ENCODE peak calls at places on chromosomes 4 and X, in five cellular contexts. F is pancreas, X is A549, D is IMR-90, J is GM23248. P is an unnamed sample.

GRCh38 chr4:147498031-147498700 is 17.3 kb downstream of the EDNRA start:
- DNase-seq in F (no peak), X (no peak), D (peak), J (peak), P (peak)

GRCh38 chr4:1047976-1048780 is 36.8 kb downstream of the FGFRL1 start:
- DNase-seq in F (peak), X (no peak), D (no peak), J (no peak), P (no peak)

GRCh38 chr4:138390286-138390685 is 148.1 kb upstream of the SLC7A11 start:
- DNase-seq in F (no peak), X (peak), D (peak), J (peak), P (peak)

GRCh38 chr4:102781570-102781969 is 20.8 kb upstream of the MANBA start:
- DNase-seq in F (no peak), X (no peak), D (no peak), J (no peak), P (no peak)

GRCh38 chr4:87050596-87050995 is 115.8 kb downstream of the AFF1 start:
- DNase-seq in F (no peak), X (no peak), D (no peak), J (no peak), P (no peak)

GRCh38 chr4:79178770-79179169 is 147.1 kb downstream of the NAA11 start:
- DNase-seq in F (no peak), X (no peak), D (no peak), J (no peak), P (no peak)

GRCh38 chr4:78059524-78059889 is 2.4 kb downstream of the FRAS1 start:
- DNase-seq in F (peak), X (peak), D (peak), J (peak), P (peak)

GRCh38 chr4:72553540-72553939 is 15.5 kb downstream of the ADAMTS3 start:
- DNase-seq in F (no peak), X (no peak), D (no peak), J (no peak), P (no peak)

GRCh38 chr4:115279300-115279699 is 165.9 kb upstream of the NDST4 start:
- DNase-seq in F (no peak), X (no peak), D (no peak), J (no peak), P (no peak)

GRCh38 chr4:189861101-189861500 is 79.6 kb upstream of the FRG1 start:
- DNase-seq in F (no peak), X (no peak), D (no peak), J (no peak), P (no peak)

GRCh38 chr4:47122592-47123291 is 91.4 kb downstream of the GABRB1 start:
- DNase-seq in F (no peak), X (peak), D (peak), J (peak), P (peak)

GRCh38 chrX:42237956-42238355 is 314.6 kb upstream of the CASK start:
- DNase-seq in F (no peak), X (no peak), D (peak), J (no peak), P (peak)

GRCh38 chr4:63105839-63106238 is 1303.4 kb downstream of the TECRL start:
- DNase-seq in F (no peak), X (no peak), D (no peak), J (no peak), P (no peak)

GRCh38 chr4:182717788-182718583 is 199.2 kb downstream of the DCTD start:
- DNase-seq in F (no peak), X (no peak), D (no peak), J (no peak), P (no peak)

GRCh38 chr4:64230709-64231310 is 178.4 kb downstream of the TECRL start:
- DNase-seq in F (no peak), X (peak), D (peak), J (peak), P (no peak)

GRCh38 chr4:87068591-87069021 is 133.8 kb downstream of the AFF1 start:
- DNase-seq in F (no peak), X (no peak), D (no peak), J (no peak), P (no peak)

GRCh38 chrX:56219702-56220101 is 12.5 kb upstream of the KLF8 start:
- DNase-seq in F (no peak), X (no peak), D (no peak), J (peak), P (no peak)

GRCh38 chrX:20361081-20361889 is 94.6 kb upstream of the RPS6KA3 start:
- DNase-seq in F (no peak), X (peak), D (peak), J (peak), P (peak)

GRCh38 chr4:185357733-185358440 is 37.8 kb downstream of the LRP2BP start:
- DNase-seq in F (no peak), X (no peak), D (no peak), J (no peak), P (no peak)

GRCh38 chr4:14719053-14719452 is 283.2 kb upstream of the CPEB2 start:
- DNase-seq in F (no peak), X (peak), D (peak), J (peak), P (peak)

GRCh38 chr4:181671672-181672071 is 571.5 kb upstream of the TENM3 start:
- DNase-seq in F (no peak), X (no peak), D (no peak), J (no peak), P (no peak)

GRCh38 chr4:168723020-168723419 is 226.2 kb downstream of the PALLD start:
- DNase-seq in F (no peak), X (no peak), D (peak), J (peak), P (peak)

GRCh38 chr4:22090655-22091350 is 142.2 kb upstream of the KCNIP4 start:
- DNase-seq in F (no peak), X (no peak), D (no peak), J (peak), P (no peak)

GRCh38 chr4:174324246-174324645 is 40.5 kb downstream of the CEP44 start:
- DNase-seq in F (no peak), X (no peak), D (peak), J (peak), P (no peak)

GRCh38 chr4:82643994-82644730 is 82.4 kb upstream of the TMEM150C start:
- DNase-seq in F (no peak), X (peak), D (peak), J (peak), P (peak)

GRCh38 chrX:15475021-15475420 is 18.1 kb downstream of the PIR start:
- DNase-seq in F (no peak), X (no peak), D (no peak), J (peak), P (no peak)

GRCh38 chrX:67543818-67544217 is at the start of gene AR:
- DNase-seq in F (peak), X (peak), D (peak), J (peak), P (peak)

GRCh38 chrX:71107762-71108360 is 1.3 kb upstream of the CXorf65 start:
- DNase-seq in F (no peak), X (no peak), D (no peak), J (no peak), P (no peak)

GRCh38 chr4:173192375-173193162 is 24.0 kb downstream of the GALNT7 start:
- DNase-seq in F (no peak), X (peak), D (no peak), J (no peak), P (no peak)
- H3K4me3 ChIP-seq in F (no peak), X (no peak), D (no peak), J (no peak), P (no peak)

DNA sequence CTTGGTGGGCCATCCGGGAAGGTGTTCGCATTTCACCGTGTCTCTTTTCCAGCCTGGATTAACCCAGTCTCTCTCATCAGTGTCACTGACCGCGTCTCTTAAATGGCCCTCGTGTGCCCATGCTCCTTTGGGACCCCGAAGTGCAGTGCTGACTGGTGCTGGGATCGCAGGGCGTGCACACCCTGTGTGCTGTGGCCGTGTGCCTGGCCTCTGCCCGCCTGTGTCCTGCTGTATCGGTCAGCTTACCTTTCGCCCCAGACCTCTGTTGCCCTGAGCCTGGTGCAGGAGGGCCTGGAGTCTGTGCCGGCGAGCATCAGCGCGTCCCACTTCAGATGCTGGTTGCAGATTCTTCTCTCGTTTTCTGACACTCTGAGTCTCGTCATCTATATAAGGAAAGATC is 68.3 kb upstream of the HGFAC start:
- DNase-seq in F (no peak), X (no peak), D (no peak), J (no peak), P (no peak)
- H3K27ac ChIP-seq in F (no peak), X (no peak), D (no peak), J (no peak), P (no peak)

GRCh38 chr4:97370581-97370980 is 772.7 kb downstream of the STPG2 start:
- DNase-seq in F (no peak), X (no peak), D (no peak), J (no peak), P (no peak)
- H3K4me3 ChIP-seq in F (no peak), X (no peak), D (no peak), J (no peak), P (no peak)

GRCh38 chr4:124111922-124112321 is 600.6 kb downstream of the ANKRD50 start:
- DNase-seq in F (no peak), X (peak), D (peak), J (peak), P (peak)

DNA sequence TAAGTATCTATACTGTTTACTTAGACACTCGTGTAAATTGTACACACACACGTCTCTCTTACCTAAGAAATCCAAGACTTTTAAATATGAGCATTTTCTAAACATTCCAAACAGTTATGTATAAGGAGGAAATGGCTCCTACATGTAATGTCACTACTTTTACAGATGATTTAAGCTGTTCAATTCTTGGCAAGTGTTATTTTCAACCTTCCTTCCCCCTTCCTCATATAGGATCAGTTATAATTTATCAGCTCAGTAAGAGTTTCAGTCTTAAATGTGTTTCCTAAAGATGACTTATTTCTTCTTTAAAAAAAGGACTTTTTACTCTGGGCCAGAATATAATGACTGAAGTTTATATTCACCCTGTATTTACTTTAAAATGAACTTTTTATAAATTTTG is 601.1 kb downstream of the ANKRD50 start:
- DNase-seq in F (no peak), X (no peak), D (no peak), J (no peak), P (no peak)
- H3K27ac ChIP-seq in F (no peak), X (no peak), D (peak), J (no peak), P (no peak)

DNA sequence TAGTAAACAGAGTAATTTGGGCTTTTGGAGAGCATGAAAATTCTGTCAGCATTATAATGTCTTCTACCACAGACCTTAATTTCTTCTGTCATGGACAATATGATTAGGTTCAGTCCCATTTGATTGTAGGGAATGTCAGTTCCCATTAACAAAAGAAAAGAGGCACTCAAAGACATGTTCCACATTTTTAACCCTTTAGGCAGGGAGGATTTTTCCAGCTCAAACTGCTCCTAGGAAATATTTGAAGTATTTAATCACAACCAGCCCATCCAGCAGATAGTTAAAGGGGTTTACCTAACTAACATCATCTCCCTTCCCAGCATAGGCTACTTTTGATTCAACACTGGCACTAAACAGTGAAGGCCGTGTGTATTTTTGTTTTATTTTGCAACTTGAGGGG is 256.1 kb downstream of the DHX15 start:
- DNase-seq in F (no peak), X (no peak), D (no peak), J (no peak), P (no peak)
- H3K4me3 ChIP-seq in F (no peak), X (no peak), D (no peak), J (no peak), P (no peak)

GRCh38 chr4:41204400-41204978 is 9.9 kb downstream of the APBB2 start:
- DNase-seq in F (no peak), X (peak), D (peak), J (peak), P (peak)
- H3K27ac ChIP-seq in F (peak), X (no peak), D (no peak), J (peak), P (peak)